ENCODE peak calls at places on chromosomes 13 and 19, in nine cellular contexts. B is fibroblast of pulmonary artery, U is bronchial epithelial cell, O is lower leg skin, Z is thoracic aorta, G is dorsolateral prefrontal cortex, X is RWPE2, A is stomach, S is fibroblast of lung. Q is an unnamed sample.

GRCh38 chr13:73984949-73985691 is 149.1 kb downstream of the KLF12 start:
- DNase-seq in Z (no peak), A (no peak), S (no peak), O (no peak), B (peak), U (no peak), X (no peak), G (peak), Q (no peak)

GRCh38 chr19:5563941-5564612 is 3.7 kb downstream of the TINCR start:
- DNase-seq in S (no peak), G (no peak), X (no peak), B (peak), U (peak), A (no peak), O (no peak), Z (no peak), Q (no peak)

GRCh38 chr19:7787141-7787540 is 24.1 kb downstream of the CLEC4M start:
- DNase-seq in O (peak), S (no peak), X (no peak), U (no peak), Z (no peak), B (no peak), A (no peak), G (no peak), Q (no peak)

GRCh38 chr19:10431254-10431942 is 11.1 kb downstream of the PDE4A start:
- DNase-seq in U (no peak), B (no peak), O (no peak), X (no peak), S (peak), G (no peak), A (peak), Z (no peak), Q (no peak)

GRCh38 chr19:58328999-58329398 is 2.2 kb downstream of the ZSCAN22 start:
- DNase-seq in U (no peak), B (no peak), A (no peak), Z (no peak), S (no peak), O (no peak), X (no peak), G (no peak), Q (no peak)

GRCh38 chr19:29724102-29724641 is 9.1 kb upstream of the C19orf12 start:
- DNase-seq in G (no peak), A (no peak), X (no peak), O (no peak), B (peak), Z (no peak), S (peak), U (no peak), Q (no peak)

GRCh38 chr13:98972627-98973026 is 5.2 kb downstream of the DOCK9 start:
- DNase-seq in U (peak), Z (no peak), X (no peak), G (no peak), B (peak), A (no peak), S (peak), O (no peak), Q (no peak)

GRCh38 chr19:14056069-14056666 is 5.7 kb downstream of the PALM3 start:
- DNase-seq in O (no peak), A (no peak), S (no peak), U (no peak), X (no peak), G (no peak), B (no peak), Z (no peak), Q (no peak)

GRCh38 chr19:33302175-33302973 is at the start of gene CEBPA:
- DNase-seq in A (peak), Z (no peak), O (peak), U (peak), B (peak), X (peak), G (peak), S (peak), Q (no peak)

GRCh38 chr19:41302624-41303351 is 7.2 kb upstream of the CCDC97 start:
- DNase-seq in S (no peak), B (no peak), G (no peak), A (no peak), U (no peak), X (no peak), O (no peak), Z (no peak), Q (peak)

GRCh38 chr13:34224877-34225276 is 406.9 kb downstream of the RFC3 start:
- DNase-seq in B (no peak), O (no peak), U (no peak), X (no peak), S (peak), A (no peak), Z (no peak), G (no peak), Q (no peak)

GRCh38 chr13:57631607-57632275 is at the start of gene PCDH17:
- DNase-seq in U (no peak), X (no peak), A (peak), S (peak), Z (no peak), O (no peak), B (peak), G (peak), Q (no peak)

GRCh38 chr19:11480927-11481776 is at the start of gene ELAVL3:
- DNase-seq in X (no peak), O (no peak), S (no peak), B (no peak), G (peak), A (no peak), Z (no peak), U (no peak), Q (no peak)

GRCh38 chr19:48745208-48745995 is 1.3 kb downstream of the IZUMO1 start:
- DNase-seq in B (peak), Z (no peak), G (peak), U (peak), O (no peak), X (no peak), S (peak), A (peak), Q (no peak)

DNA sequence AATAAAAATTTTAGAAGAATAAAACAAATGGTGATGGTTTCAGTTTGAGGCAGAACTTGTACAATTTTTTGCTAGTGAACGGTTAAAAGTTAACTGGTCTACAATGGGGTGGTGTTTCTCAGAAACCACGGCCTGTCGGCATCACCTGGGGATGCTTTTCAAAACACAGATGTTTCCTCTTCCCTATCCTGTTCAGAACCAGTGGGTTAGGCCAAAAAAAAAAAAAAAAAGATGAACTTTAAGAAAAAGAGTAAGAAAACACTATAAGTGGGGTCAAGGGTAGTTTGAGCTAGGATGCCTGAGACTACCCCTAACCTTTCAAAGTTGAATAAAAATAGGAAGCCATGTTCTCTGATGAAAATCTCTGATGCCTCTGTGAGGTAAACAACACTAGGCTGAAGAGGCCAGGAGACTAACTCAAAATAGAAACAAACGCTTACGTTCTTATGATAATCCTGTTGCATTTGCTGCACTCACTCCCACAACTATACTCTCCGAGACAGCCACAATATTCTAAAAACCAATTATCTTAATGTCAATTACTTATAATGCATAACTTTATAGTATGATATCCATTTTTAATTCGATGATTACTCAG is 3.3 kb downstream of the MTIF3 start:
- DNase-seq in X (no peak), S (no peak), O (no peak), G (no peak), U (no peak), Z (no peak), A (no peak), B (no peak), Q (no peak)
- H3K4me3 ChIP-seq in X (no peak), S (no peak), O (no peak), G (no peak), U (no peak), Z (no peak), A (no peak), B (no peak), Q (peak)

DNA sequence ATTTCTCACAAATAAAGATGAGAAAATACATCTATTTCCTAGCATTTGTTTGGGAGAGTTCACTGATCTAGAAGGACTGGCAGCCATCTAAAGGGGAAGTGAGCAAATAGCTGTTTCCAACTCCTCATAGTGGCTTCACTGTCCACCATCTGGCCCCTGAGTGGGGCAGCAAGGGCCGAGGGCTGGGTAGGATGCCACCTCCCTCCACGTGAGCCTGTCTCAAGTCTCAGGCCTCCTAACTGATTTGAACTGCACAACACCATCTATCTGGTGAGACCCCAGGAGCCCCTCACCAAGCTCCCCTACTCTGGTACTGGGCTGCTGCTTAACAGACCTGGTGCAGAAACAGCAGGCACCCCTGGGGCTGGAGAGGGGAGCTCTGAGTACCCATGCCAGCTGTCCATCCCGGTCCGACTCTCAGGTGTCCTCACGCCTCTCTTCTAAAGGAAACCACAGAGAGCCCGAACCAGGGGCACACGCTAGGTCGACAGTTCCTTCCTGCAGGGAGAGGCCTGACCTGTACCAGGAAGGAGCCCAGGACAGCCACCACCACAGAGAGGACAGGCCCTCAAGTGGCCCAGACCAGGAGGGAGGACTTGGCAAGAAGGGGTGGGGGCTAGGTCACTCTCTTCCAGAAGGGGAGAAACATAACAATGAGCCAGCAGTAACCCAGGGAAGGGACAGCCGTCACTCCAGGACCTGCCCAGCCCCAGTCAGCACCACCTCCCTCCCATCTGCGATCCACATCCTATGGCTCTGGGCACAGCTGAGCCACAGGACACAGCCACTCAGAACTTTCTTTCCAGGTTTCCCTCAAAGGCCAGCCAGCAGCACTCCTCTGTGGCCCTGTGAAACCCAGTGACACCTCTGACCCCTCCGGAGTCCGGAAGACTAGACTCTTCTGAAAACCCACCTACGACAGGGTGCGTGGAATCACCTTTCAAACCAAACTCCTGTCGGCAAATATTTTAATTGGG is 12.9 kb upstream of the SLC35E1 start:
- DNase-seq in S (no peak), B (no peak), X (no peak), G (no peak), U (no peak), Z (no peak), O (no peak), A (no peak), Q (no peak)
- H3K4me3 ChIP-seq in S (no peak), B (no peak), X (no peak), G (peak), U (no peak), Z (peak), O (no peak), A (peak), Q (peak)

GRCh38 chr13:51840917-51841316 is 4.1 kb downstream of the TMEM272 start:
- DNase-seq in G (no peak), B (no peak), A (no peak), S (no peak), U (no peak), X (no peak), O (no peak), Z (no peak), Q (no peak)

GRCh38 chr13:51841732-51842131 is 3.2 kb downstream of the TMEM272 start:
- DNase-seq in G (no peak), Z (no peak), O (no peak), U (no peak), X (no peak), B (no peak), A (no peak), S (no peak), Q (no peak)

GRCh38 chr13:51845574-51846318 is 769 bp upstream of the TMEM272 start:
- DNase-seq in X (no peak), U (no peak), S (no peak), Z (no peak), O (no peak), G (no peak), B (no peak), A (no peak), Q (no peak)

GRCh38 chr13:51844862-51845573 is at the start of gene TMEM272:
- DNase-seq in S (peak), B (peak), A (peak), G (peak), X (no peak), U (no peak), Z (no peak), O (no peak), Q (no peak)

DNA sequence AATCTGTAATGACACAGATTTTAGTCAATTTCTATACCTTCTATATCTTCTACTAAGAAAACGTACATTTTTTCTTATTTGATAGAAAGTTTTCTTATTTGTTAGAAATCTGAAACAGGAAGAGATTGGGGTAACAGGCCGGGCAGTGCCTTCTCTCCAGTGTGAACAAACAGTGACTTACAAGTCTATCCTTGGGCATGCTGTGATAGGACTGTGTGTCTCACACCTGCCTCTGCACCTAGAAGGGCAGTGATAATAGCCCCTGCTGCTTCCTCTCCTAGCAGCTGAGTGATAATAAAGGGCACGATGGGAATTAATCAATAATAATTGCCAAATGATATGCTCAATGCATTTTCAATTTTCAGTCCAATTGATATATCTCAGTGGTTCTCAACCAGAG is 1.4 kb downstream of the TMEM272 start:
- DNase-seq in G (no peak), Z (no peak), S (no peak), A (no peak), U (no peak), B (no peak), X (no peak), O (no peak), Q (no peak)
- H3K4me3 ChIP-seq in G (no peak), Z (no peak), S (no peak), A (no peak), U (no peak), B (no peak), X (no peak), O (no peak), Q (no peak)

DNA sequence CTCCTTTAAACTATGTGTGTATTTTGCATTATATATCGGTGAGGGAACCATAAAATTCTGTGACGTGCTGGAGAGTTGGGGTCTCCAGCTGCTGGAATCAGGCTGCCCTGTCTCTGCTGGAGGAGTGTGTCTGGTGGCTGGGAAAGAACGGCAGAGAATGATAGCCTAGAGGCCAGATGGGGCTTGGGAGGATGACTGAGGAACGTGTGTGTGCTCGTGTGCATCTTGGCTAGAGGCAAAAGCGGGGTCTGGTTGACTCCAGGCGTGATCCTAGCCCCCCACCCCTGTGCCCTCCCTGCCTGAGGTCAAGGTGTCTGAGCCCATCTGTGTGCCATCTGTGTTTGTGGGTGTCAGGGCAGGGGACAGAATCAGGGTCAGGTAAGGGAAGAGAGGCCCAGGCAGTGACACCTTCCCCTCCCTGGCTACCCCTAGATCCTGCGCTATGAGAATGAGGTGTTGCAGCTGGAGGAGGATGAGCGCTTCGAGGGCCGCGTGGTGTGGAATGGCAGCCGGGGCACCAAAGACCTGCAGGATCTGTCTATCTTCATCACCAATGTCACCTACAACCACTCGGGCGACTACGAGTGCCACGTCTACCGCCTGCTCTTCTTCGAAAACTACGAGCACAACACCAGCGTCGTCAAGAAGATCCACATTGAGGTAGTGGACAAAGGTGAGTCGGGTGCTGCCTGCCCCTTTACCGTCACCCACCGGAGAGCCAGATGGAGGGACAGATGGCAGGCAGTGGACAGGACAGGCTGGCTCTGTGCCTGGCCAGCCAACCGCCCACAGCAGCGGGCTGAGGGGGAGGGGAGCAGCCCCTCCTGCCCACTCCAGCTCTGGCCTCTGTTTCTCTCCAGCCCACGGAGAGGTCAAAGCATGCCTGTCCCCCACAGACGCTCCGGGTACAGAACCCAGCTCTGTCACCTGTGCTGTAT is 3.1 kb downstream of the SCN1B start:
- DNase-seq in S (no peak), A (no peak), G (no peak), X (no peak), U (no peak), Z (no peak), B (no peak), O (no peak), Q (no peak)
- H3K4me3 ChIP-seq in S (no peak), A (no peak), G (peak), X (no peak), U (no peak), Z (no peak), B (no peak), O (no peak), Q (no peak)

DNA sequence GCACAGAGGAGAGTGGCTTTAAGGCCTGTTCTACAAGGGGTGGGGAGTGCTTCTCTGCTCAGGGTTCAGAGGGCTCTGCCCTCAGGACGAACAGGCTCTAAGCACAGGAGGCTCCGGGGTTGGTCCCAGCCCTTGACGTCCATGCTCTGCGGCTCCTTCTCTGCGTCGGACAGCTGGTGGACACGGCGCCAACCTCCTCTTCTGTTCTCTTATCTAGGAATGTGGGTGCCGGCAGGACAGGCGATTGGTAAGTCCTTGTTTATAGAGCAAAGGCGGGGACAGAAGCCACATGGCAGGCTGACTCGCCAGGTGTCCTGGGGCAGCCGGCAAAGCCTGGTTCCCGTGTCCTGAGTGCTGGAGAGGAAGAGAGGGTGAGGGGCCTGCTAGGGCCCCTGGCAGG is 8.4 kb upstream of the RPS15 start:
- DNase-seq in Z (no peak), X (no peak), B (no peak), A (peak), O (no peak), G (no peak), U (no peak), S (no peak), Q (no peak)
- H3K4me3 ChIP-seq in Z (no peak), X (no peak), B (no peak), A (no peak), O (no peak), G (no peak), U (no peak), S (no peak), Q (no peak)

Q was measured in GM12864.